ENCODE peak calls at places on chromosomes 11 and 22, in four cellular contexts. L is HCT116; Z is mesothelial cell of epicardium; P is CD4-positive, alpha-beta T cell. H is an unnamed sample.

GRCh38 chr11:76698321-76699043 is 27.9 kb upstream of the LRRC32 start:
- DNase-seq in L (peak), Z (no peak), P (no peak), H (no peak)

GRCh38 chr22:35837328-35837727 is 119.7 kb downstream of the APOL5 start:
- DNase-seq in L (no peak), Z (no peak), P (no peak), H (no peak)

GRCh38 chr11:134819026-134819425 is 407.0 kb upstream of the B3GAT1 start:
- DNase-seq in L (no peak), Z (no peak), P (no peak), H (no peak)

GRCh38 chr11:83257638-83258229 is 28.4 kb downstream of the CCDC90B start:
- DNase-seq in L (no peak), Z (no peak), P (no peak), H (no peak)

GRCh38 chr11:35380603-35381002 is 38.8 kb downstream of the SLC1A2 start:
- DNase-seq in L (no peak), Z (no peak), P (no peak), H (no peak)

GRCh38 chr11:3861698-3862097 is 6.2 kb downstream of the STIM1 start:
- DNase-seq in L (no peak), Z (no peak), P (no peak), H (no peak)

GRCh38 chr11:57230797-57231538 is 6.1 kb downstream of the APLNR start:
- DNase-seq in L (no peak), Z (no peak), P (no peak), H (no peak)

GRCh38 chr11:122075016-122075415 is 41.0 kb downstream of the BLID start:
- DNase-seq in L (no peak), Z (no peak), P (no peak), H (no peak)

GRCh38 chr22:22428222-22429098 is 80.1 kb downstream of the ZNF280B start:
- DNase-seq in L (no peak), Z (no peak), P (no peak), H (no peak)

GRCh38 chr11:84413547-84413946 is 1127.4 kb upstream of the CCDC90B start:
- DNase-seq in L (no peak), Z (no peak), P (no peak), H (no peak)

GRCh38 chr11:830295-831131 is 2.2 kb upstream of the CD151 start:
- DNase-seq in L (no peak), Z (no peak), P (peak), H (no peak)

GRCh38 chr22:46797355-46797754 is 34.9 kb downstream of the TBC1D22A start:
- DNase-seq in L (no peak), Z (no peak), P (no peak), H (no peak)
- TF ChIP-seq CTCF in L (peak), Z (no peak), P (no peak), H (peak)

GRCh38 chr11:15485432-15485831 is 370.7 kb downstream of the INSC start:
- DNase-seq in L (no peak), Z (no peak), P (no peak), H (no peak)

GRCh38 chr11:15493921-15494630 is 379.4 kb downstream of the INSC start:
- DNase-seq in L (no peak), Z (no peak), P (no peak), H (no peak)

GRCh38 chr11:15489281-15489680 is 374.6 kb downstream of the INSC start:
- DNase-seq in L (no peak), Z (no peak), P (no peak), H (no peak)

GRCh38 chr11:15493066-15493465 is 378.3 kb downstream of the INSC start:
- DNase-seq in L (peak), Z (no peak), P (no peak), H (no peak)

DNA sequence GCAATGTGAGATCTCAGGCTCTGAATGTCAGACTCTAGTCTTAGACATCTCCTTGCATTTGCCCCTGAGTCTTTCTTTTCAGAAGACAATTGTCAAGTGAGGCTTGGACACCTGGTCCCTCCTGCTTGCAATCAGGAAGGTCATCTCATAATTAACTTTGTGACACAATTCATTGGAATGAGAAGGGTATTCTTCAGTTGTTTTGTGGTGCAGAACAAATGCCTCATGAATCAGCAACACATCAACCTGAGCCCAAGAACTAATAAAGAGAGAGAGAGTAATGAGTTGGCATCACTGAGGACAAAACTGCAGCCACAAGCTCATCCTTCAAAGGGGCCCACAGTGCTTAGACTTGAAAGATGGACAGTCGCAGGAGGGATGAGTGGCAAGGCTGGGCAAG is 375.8 kb downstream of the INSC start:
- DNase-seq in L (no peak), Z (no peak), P (no peak), H (no peak)
- TF ChIP-seq CTCF in L (no peak), Z (no peak), P (no peak), H (no peak)

GRCh38 chr11:110253525-110253924 is 42.9 kb downstream of the RDX start:
- DNase-seq in L (no peak), Z (no peak), P (no peak), H (no peak)

GRCh38 chr11:110250168-110250567 is 46.2 kb downstream of the RDX start:
- DNase-seq in L (no peak), Z (no peak), P (no peak), H (no peak)

GRCh38 chr11:110243804-110244203 is 52.6 kb downstream of the RDX start:
- DNase-seq in L (no peak), Z (no peak), P (no peak), H (no peak)

GRCh38 chr11:110251837-110252236 is 44.6 kb downstream of the RDX start:
- DNase-seq in L (peak), Z (no peak), P (no peak), H (no peak)

DNA sequence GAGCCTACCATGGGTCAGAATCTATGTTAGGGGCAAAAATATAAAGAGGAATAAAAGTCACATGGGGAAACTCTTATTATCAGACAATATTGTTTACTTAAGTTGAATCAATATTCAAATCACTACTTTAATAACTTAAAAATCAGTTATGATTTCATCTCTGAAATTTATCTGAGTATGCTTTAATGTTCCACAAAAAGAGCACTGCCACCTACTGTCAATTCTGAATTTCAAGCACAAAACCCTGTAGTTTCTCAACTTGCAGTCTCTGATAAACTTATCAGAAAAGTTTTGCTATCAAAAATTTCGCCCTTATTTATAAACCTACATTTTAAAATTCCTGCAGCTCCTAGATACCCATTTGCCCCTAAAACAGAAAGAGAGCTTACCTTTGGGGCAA is 47.3 kb downstream of the RDX start:
- DNase-seq in L (no peak), Z (no peak), P (no peak), H (no peak)
- TF ChIP-seq CTCF in L (peak), Z (no peak), P (peak), H (peak)

DNA sequence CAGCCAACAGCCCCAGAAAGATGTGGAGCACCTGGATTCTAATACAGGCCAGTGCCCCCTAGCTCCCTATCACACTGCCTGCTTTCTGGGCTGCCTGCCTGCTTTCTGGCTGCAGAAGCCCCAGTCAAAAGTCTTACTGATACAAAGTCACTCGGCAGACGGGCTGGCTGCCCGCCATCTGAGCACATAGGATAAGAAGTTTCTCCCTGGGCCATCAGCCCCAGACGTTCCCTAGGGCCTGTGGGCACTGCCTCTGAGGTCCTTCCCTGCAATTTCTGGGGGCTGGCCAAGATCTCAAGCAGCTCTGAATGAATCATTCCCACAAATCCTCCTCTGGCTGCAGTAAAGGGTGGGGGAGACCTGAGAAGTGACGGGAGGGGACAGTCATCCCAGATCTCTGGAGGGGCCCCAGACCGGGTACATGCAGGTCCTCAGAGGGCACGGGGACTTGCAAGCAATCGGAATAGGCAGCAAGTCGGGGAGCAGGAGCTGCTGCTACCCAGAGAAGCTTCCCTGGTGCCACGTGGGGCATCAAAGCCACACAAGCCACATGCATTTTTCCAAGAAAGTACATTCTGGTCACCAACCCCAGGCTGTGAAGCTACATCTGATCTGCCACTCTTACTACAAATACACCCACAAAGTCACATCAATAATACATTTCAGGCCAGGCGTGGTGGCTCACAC is 4.7 kb downstream of the TPST2 start:
- DNase-seq in L (no peak), Z (no peak), P (no peak), H (no peak)
- TF ChIP-seq CTCF in L (no peak), Z (no peak), P (no peak), H (no peak)

GRCh38 chr11:79400206-79400605 is 40.6 kb downstream of the TENM4 start:
- DNase-seq in L (no peak), Z (no peak), P (no peak), H (no peak)

GRCh38 chr11:79402912-79403311 is 37.9 kb downstream of the TENM4 start:
- DNase-seq in L (no peak), Z (no peak), P (no peak), H (no peak)

GRCh38 chr11:79404325-79404724 is 36.5 kb downstream of the TENM4 start:
- DNase-seq in L (no peak), Z (no peak), P (no peak), H (no peak)

GRCh38 chr11:79403839-79404238 is 37.0 kb downstream of the TENM4 start:
- DNase-seq in L (no peak), Z (no peak), P (no peak), H (no peak)

GRCh38 chr11:79400717-79401330 is 40.0 kb downstream of the TENM4 start:
- DNase-seq in L (no peak), Z (no peak), P (no peak), H (no peak)
- TF ChIP-seq CTCF in L (peak), Z (peak), P (no peak), H (peak)

GRCh38 chr11:71251761-71252433 is 480 bp downstream of the SHANK2 start:
- DNase-seq in L (no peak), Z (no peak), P (no peak), H (no peak)
- TF ChIP-seq CTCF in L (peak), Z (peak), P (no peak), H (peak)

GRCh38 chr11:29333993-29334780 is 682.6 kb downstream of the KCNA4 start:
- DNase-seq in L (peak), Z (no peak), P (no peak), H (no peak)

GRCh38 chr11:29334781-29335140 is 682.1 kb downstream of the KCNA4 start:
- DNase-seq in L (no peak), Z (no peak), P (no peak), H (no peak)

DNA sequence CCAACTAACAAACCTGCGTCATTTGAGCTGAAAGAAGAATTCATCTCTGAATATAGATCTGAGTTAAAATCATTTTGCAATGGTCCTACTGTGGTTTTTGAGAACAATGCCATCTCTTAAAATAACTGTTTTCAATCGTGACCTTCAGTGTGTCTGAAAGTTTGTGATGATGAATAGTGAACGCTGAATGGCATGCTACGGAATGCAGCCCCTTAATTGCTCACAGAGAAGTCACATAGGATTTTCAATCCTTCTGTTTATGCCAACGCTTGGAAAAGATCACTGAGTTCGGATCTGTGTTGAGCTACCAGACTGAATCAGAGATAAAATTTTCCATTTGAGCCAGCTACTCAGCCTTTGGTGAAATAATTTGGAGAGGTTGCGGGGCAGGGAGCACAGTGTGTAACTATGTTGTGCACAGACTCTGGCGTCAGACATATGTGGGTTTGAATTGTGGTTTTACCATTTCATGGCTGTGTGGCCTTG is 680.1 kb downstream of the KCNA4 start:
- DNase-seq in L (no peak), Z (no peak), P (no peak), H (no peak)
- TF ChIP-seq CTCF in L (no peak), Z (no peak), P (no peak), H (no peak)

DNA sequence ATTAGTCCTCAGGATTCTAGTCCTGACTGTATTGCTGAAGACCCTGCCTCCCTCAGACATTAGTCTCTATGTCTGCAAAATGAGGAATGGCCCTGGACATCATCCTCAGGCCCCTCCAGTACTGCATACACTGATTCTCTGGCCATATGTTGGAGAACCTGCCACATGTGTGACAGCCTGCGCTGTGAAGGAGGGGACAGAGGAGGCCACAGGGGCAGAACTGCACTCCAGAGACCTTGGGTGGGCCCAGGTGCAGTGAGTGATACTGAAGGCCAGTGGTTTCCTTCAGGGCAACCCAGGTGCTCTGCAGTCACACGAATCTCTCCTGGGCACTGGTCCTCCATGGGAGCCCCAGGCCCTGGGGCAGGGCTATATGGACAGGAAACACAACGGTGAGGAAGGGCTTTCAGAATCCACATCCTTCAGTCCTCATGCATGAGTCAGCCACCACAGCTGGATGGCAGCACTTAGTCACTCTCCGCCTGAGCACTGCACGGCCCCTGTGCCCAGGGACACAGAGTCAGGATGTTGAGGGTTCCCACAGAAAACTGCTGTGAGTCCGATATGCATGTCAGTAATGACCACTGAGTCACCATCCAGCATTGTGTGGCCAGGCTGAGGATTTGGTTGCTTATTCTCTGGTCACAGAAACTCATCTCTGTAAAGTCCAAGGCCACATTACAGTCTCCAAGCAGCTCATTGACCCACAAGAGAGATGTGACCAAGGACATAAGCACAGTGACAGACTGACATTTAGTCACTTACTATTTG is 39.7 kb downstream of the ME3 start:
- DNase-seq in L (peak), Z (no peak), P (no peak), H (no peak)
- TF ChIP-seq CTCF in L (peak), Z (no peak), P (no peak), H (no peak)